ENCODE peak calls at places on chromosomes 12 and 14, in six cellular contexts. One of them, this sample, is unnamed.

GRCh38 chr12:9364224-9365176 is 156.3 kb upstream of the PZP start:
- DNase-seq in adrenal gland: no peak
- DNase-seq in CD4-positive, CD25-positive, alpha-beta regulatory T cell: peak; percentile 24
- DNase-seq in adipocyte: peak; percentile 60
- DNase-seq in heart right ventricle: no peak
- DNase-seq in GM23338: peak; percentile 91
- DNase-seq in this sample: no peak

GRCh38 chr14:65361920-65362319 is 50.6 kb upstream of the FUT8 start:
- DNase-seq in heart right ventricle: no peak
- DNase-seq in CD4-positive, CD25-positive, alpha-beta regulatory T cell: no peak
- DNase-seq in GM23338: no peak
- DNase-seq in adipocyte: peak; percentile 72
- DNase-seq in adrenal gland: no peak
- DNase-seq in this sample: peak; percentile 34

GRCh38 chr14:61973981-61974380 is 211.8 kb downstream of the SNAPC1 start:
- DNase-seq in CD4-positive, CD25-positive, alpha-beta regulatory T cell: no peak
- DNase-seq in adrenal gland: no peak
- DNase-seq in adipocyte: peak; percentile 49
- DNase-seq in heart right ventricle: no peak
- DNase-seq in GM23338: no peak
- DNase-seq in this sample: no peak

GRCh38 chr14:86357866-86358265 is 827.9 kb downstream of the FLRT2 start:
- DNase-seq in GM23338: no peak
- DNase-seq in adipocyte: no peak
- DNase-seq in adrenal gland: no peak
- DNase-seq in CD4-positive, CD25-positive, alpha-beta regulatory T cell: no peak
- DNase-seq in heart right ventricle: no peak
- DNase-seq in this sample: no peak

GRCh38 chr14:98578204-98578603 is 693.8 kb downstream of the BCL11B start:
- DNase-seq in CD4-positive, CD25-positive, alpha-beta regulatory T cell: no peak
- DNase-seq in adipocyte: no peak
- DNase-seq in adrenal gland: no peak
- DNase-seq in GM23338: no peak
- DNase-seq in heart right ventricle: no peak
- DNase-seq in this sample: no peak

GRCh38 chr12:47838286-47838931 is 18.7 kb upstream of the HDAC7 start:
- DNase-seq in adipocyte: peak; percentile 80
- DNase-seq in GM23338: peak; percentile 78
- DNase-seq in adrenal gland: peak; percentile 75
- DNase-seq in CD4-positive, CD25-positive, alpha-beta regulatory T cell: peak; percentile 38
- DNase-seq in heart right ventricle: no peak
- DNase-seq in this sample: no peak

GRCh38 chr14:70822706-70823185 is 13.4 kb upstream of the MAP3K9 start:
- DNase-seq in heart right ventricle: peak; percentile 53
- DNase-seq in adrenal gland: peak; percentile 37
- DNase-seq in adipocyte: peak; percentile 70
- DNase-seq in GM23338: peak; percentile 96
- DNase-seq in CD4-positive, CD25-positive, alpha-beta regulatory T cell: no peak
- DNase-seq in this sample: peak; percentile 40

GRCh38 chr14:76426161-76426696 is 50.3 kb downstream of the ESRRB start:
- DNase-seq in GM23338: no peak
- DNase-seq in adrenal gland: no peak
- DNase-seq in heart right ventricle: no peak
- DNase-seq in CD4-positive, CD25-positive, alpha-beta regulatory T cell: no peak
- DNase-seq in adipocyte: no peak
- DNase-seq in this sample: no peak

GRCh38 chr12:81558031-81558430 is 201.1 kb downstream of the PPFIA2 start:
- DNase-seq in CD4-positive, CD25-positive, alpha-beta regulatory T cell: no peak
- DNase-seq in heart right ventricle: no peak
- DNase-seq in GM23338: no peak
- DNase-seq in adrenal gland: no peak
- DNase-seq in adipocyte: peak; percentile 76
- DNase-seq in this sample: no peak

DNA sequence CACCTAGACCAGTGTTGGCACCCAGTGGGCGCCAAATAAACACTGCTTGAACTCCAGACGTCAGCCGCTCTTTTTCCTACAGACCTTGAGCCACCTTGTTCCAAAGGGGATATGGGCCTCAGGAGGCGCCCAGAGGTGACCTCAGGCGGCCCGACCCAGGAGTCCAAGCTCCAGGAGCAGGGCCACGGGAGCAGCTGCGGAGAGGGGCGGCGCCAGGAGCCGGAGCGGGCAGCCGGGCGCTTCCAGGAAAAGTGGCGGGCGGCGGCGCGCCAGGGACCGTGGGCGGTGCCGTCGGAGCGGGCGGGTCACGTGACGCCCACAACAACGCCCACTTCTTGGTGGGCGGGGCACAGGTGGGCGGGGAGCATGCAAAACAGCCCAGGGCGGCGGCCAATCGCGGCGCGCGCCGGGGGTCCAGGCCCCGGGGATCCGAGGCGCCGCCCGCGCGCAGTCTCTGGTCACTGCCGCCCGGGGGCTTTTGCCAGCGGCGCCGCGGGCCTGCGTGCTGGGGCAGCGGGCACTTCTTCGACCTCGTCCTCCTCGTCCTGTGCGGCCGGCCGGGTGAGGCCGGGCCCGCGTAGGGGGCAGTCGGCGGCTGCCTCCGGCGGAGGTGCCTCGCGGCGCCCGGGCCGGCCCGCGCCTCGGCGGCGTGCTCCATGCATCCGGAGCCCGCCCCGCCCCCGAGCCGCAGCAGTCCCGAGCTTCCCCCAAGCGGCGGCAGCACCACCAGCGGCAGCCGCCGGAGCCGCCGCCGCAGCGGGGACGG is at the start of gene ORAI1:
- DNase-seq in adipocyte: peak; percentile 98
- DNase-seq in GM23338: peak; percentile 95
- DNase-seq in CD4-positive, CD25-positive, alpha-beta regulatory T cell: peak; percentile 97
- DNase-seq in heart right ventricle: peak; percentile 98
- DNase-seq in adrenal gland: peak; percentile 96
- DNase-seq in this sample: peak; percentile 99
- H3K4me1 ChIP-seq in adipocyte: peaks cover 20% of the 10 kb centered on the region
- H3K4me1 ChIP-seq in GM23338: peaks cover 41% of the 10 kb centered on the region
- H3K4me1 ChIP-seq in CD4-positive, CD25-positive, alpha-beta regulatory T cell: peaks cover 53% of the 10 kb centered on the region
- H3K4me1 ChIP-seq in heart right ventricle: peaks cover 34% of the 10 kb centered on the region
- H3K4me1 ChIP-seq in adrenal gland: peaks cover 12% of the 10 kb centered on the region
- H3K4me1 ChIP-seq in this sample: peaks cover 43% of the 10 kb centered on the region

GRCh38 chr12:11754256-11754655 is 104.8 kb downstream of the ETV6 start:
- DNase-seq in CD4-positive, CD25-positive, alpha-beta regulatory T cell: no peak
- DNase-seq in adipocyte: no peak
- DNase-seq in GM23338: no peak
- DNase-seq in adrenal gland: no peak
- DNase-seq in heart right ventricle: no peak
- DNase-seq in this sample: no peak

GRCh38 chr12:11755311-11755930 is 105.9 kb downstream of the ETV6 start:
- DNase-seq in adrenal gland: no peak
- DNase-seq in heart right ventricle: no peak
- DNase-seq in adipocyte: peak; percentile 19
- DNase-seq in GM23338: no peak
- DNase-seq in CD4-positive, CD25-positive, alpha-beta regulatory T cell: no peak
- DNase-seq in this sample: no peak

GRCh38 chr12:11753151-11753501 is 103.7 kb downstream of the ETV6 start:
- DNase-seq in CD4-positive, CD25-positive, alpha-beta regulatory T cell: no peak
- DNase-seq in GM23338: peak; percentile 53
- DNase-seq in adipocyte: no peak
- DNase-seq in adrenal gland: no peak
- DNase-seq in heart right ventricle: no peak
- DNase-seq in this sample: no peak

GRCh38 chr12:11752403-11753150 is 103.1 kb downstream of the ETV6 start:
- DNase-seq in CD4-positive, CD25-positive, alpha-beta regulatory T cell: no peak
- DNase-seq in heart right ventricle: no peak
- DNase-seq in adrenal gland: no peak
- DNase-seq in adipocyte: no peak
- DNase-seq in GM23338: peak; percentile 35
- DNase-seq in this sample: no peak

DNA sequence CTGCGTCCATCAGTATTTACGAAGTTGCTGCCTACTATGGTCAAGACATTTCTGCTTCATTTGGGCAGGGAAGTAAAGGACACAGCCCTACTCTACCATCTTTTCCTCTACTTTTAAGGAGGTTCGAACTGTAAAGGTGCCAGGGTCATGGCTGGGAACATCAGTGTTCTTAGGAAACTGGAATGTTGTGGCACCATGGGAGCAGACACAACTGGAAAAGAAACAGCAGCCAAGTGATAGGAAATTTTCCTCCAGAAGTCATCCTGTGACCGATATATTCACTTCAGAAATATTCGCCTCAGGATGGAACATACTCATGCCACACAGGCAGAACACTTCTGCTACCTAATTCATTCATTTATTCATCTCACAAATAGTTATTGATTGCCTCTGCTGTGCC is 104.4 kb downstream of the ETV6 start:
- DNase-seq in adrenal gland: no peak
- DNase-seq in adipocyte: peak; percentile 6
- DNase-seq in GM23338: no peak
- DNase-seq in CD4-positive, CD25-positive, alpha-beta regulatory T cell: no peak
- DNase-seq in heart right ventricle: no peak
- DNase-seq in this sample: no peak
- H3K4me1 ChIP-seq in adrenal gland: peaks cover 13% of the 10 kb centered on the region
- H3K4me1 ChIP-seq in adipocyte: peaks cover 22% of the 10 kb centered on the region
- H3K4me1 ChIP-seq in GM23338: peaks cover 30% of the 10 kb centered on the region
- H3K4me1 ChIP-seq in CD4-positive, CD25-positive, alpha-beta regulatory T cell: peaks cover 4% of the 10 kb centered on the region
- H3K4me1 ChIP-seq in heart right ventricle: peaks cover 49% of the 10 kb centered on the region
- H3K4me1 ChIP-seq in this sample: peaks cover 34% of the 10 kb centered on the region

GRCh38 chr12:124498178-124498869 is 69.1 kb downstream of the NCOR2 start:
- DNase-seq in adipocyte: peak; percentile 49
- DNase-seq in GM23338: no peak
- DNase-seq in heart right ventricle: peak; percentile 21
- DNase-seq in adrenal gland: no peak
- DNase-seq in CD4-positive, CD25-positive, alpha-beta regulatory T cell: no peak
- DNase-seq in this sample: no peak
- H3K4me1 ChIP-seq in adipocyte: peaks cover 33% of the 10 kb centered on the region
- H3K4me1 ChIP-seq in GM23338: peaks cover 37% of the 10 kb centered on the region
- H3K4me1 ChIP-seq in heart right ventricle: peaks cover 68% of the 10 kb centered on the region
- H3K4me1 ChIP-seq in adrenal gland: peaks cover 19% of the 10 kb centered on the region
- H3K4me1 ChIP-seq in CD4-positive, CD25-positive, alpha-beta regulatory T cell: peaks cover 24% of the 10 kb centered on the region
- H3K4me1 ChIP-seq in this sample: peaks cover 58% of the 10 kb centered on the region

GRCh38 chr14:23297878-23298277 is 4.8 kb downstream of the PPP1R3E start:
- DNase-seq in adrenal gland: no peak
- DNase-seq in CD4-positive, CD25-positive, alpha-beta regulatory T cell: no peak
- DNase-seq in heart right ventricle: no peak
- DNase-seq in adipocyte: no peak
- DNase-seq in GM23338: no peak
- DNase-seq in this sample: no peak
- H3K4me1 ChIP-seq in adrenal gland: peaks cover 11% of the 10 kb centered on the region
- H3K4me1 ChIP-seq in CD4-positive, CD25-positive, alpha-beta regulatory T cell: peaks cover 33% of the 10 kb centered on the region
- H3K4me1 ChIP-seq in heart right ventricle: peaks cover 34% of the 10 kb centered on the region
- H3K4me1 ChIP-seq in adipocyte: peaks cover 38% of the 10 kb centered on the region
- H3K4me1 ChIP-seq in GM23338: peaks cover 20% of the 10 kb centered on the region
- H3K4me1 ChIP-seq in this sample: peaks cover 51% of the 10 kb centered on the region

DNA sequence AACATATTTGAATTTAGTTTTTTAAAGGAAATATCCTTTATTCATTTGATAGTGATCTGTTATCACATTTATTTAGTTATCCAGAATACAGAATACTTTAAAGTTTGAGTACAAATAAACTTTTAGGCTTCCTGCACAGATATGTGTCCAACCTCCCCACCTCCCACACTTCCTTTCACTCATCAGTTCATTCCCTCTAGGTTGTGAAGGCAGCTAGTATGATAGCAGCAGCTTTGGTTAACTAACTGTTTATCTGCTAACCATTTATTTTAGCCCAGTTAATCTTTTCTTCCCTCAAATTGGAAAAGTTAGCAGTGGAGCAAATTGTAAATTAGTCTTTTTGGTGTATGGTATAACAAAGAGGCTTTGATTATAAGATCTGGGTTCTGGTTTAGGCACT is 35.7 kb downstream of the CNOT2 start:
- DNase-seq in CD4-positive, CD25-positive, alpha-beta regulatory T cell: no peak
- DNase-seq in heart right ventricle: no peak
- DNase-seq in GM23338: no peak
- DNase-seq in adipocyte: no peak
- DNase-seq in adrenal gland: no peak
- DNase-seq in this sample: no peak
- H3K4me1 ChIP-seq in CD4-positive, CD25-positive, alpha-beta regulatory T cell: peaks cover 15% of the 10 kb centered on the region
- H3K4me1 ChIP-seq in heart right ventricle: no peaks in the 10 kb centered on the region
- H3K4me1 ChIP-seq in GM23338: peaks cover 14% of the 10 kb centered on the region
- H3K4me1 ChIP-seq in adipocyte: no peaks in the 10 kb centered on the region
- H3K4me1 ChIP-seq in adrenal gland: no peaks in the 10 kb centered on the region
- H3K4me1 ChIP-seq in this sample: no peaks in the 10 kb centered on the region

GRCh38 chr14:105475269-105475915 is 771 bp downstream of the CRIP2 start:
- DNase-seq in GM23338: peak; percentile 44
- DNase-seq in CD4-positive, CD25-positive, alpha-beta regulatory T cell: no peak
- DNase-seq in adipocyte: no peak
- DNase-seq in adrenal gland: no peak
- DNase-seq in heart right ventricle: peak; percentile 73
- DNase-seq in this sample: no peak
- H3K4me1 ChIP-seq in GM23338: peaks cover 17% of the 10 kb centered on the region
- H3K4me1 ChIP-seq in CD4-positive, CD25-positive, alpha-beta regulatory T cell: peaks cover 64% of the 10 kb centered on the region
- H3K4me1 ChIP-seq in adipocyte: peaks cover 16% of the 10 kb centered on the region
- H3K4me1 ChIP-seq in adrenal gland: peaks cover 6% of the 10 kb centered on the region
- H3K4me1 ChIP-seq in heart right ventricle: peaks cover 77% of the 10 kb centered on the region
- H3K4me1 ChIP-seq in this sample: peaks cover 51% of the 10 kb centered on the region

DNA sequence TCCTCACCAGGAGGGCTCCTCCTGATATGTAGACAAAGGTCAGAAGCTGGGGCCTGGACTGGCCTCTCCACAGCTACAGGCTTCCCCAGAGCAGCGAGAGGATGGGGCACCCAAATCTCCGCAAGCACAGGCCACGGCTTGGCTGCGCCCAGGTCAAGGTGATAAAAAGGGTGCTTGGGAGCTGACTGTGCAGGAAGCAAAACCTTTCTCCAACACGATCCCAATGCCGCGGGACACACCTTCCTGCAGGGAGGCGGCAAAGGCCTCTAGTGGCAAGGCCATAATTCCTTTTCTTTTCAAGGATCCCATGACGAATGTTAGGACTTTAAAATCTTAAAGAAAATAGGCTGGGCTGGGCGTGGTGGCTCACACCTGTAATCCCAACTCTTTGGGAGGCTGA is 13.6 kb downstream of the ITPK1 start:
- DNase-seq in heart right ventricle: no peak
- DNase-seq in CD4-positive, CD25-positive, alpha-beta regulatory T cell: no peak
- DNase-seq in GM23338: no peak
- DNase-seq in adipocyte: no peak
- DNase-seq in adrenal gland: no peak
- DNase-seq in this sample: no peak
- H3K4me1 ChIP-seq in heart right ventricle: peaks cover 29% of the 10 kb centered on the region
- H3K4me1 ChIP-seq in CD4-positive, CD25-positive, alpha-beta regulatory T cell: peaks cover 23% of the 10 kb centered on the region
- H3K4me1 ChIP-seq in GM23338: peaks cover 13% of the 10 kb centered on the region
- H3K4me1 ChIP-seq in adipocyte: peaks cover 14% of the 10 kb centered on the region
- H3K4me1 ChIP-seq in adrenal gland: no peaks in the 10 kb centered on the region
- H3K4me1 ChIP-seq in this sample: peaks cover 14% of the 10 kb centered on the region

GRCh38 chr12:114916124-114916523 is 232.1 kb upstream of the TBX3 start:
- DNase-seq in adipocyte: peak; percentile 38
- DNase-seq in GM23338: no peak
- DNase-seq in heart right ventricle: no peak
- DNase-seq in adrenal gland: peak; percentile 72
- DNase-seq in CD4-positive, CD25-positive, alpha-beta regulatory T cell: no peak
- DNase-seq in this sample: no peak
- H3K4me1 ChIP-seq in adipocyte: peaks cover 39% of the 10 kb centered on the region
- H3K4me1 ChIP-seq in GM23338: no peaks in the 10 kb centered on the region
- H3K4me1 ChIP-seq in heart right ventricle: peaks cover 3% of the 10 kb centered on the region
- H3K4me1 ChIP-seq in adrenal gland: peaks cover 7% of the 10 kb centered on the region
- H3K4me1 ChIP-seq in CD4-positive, CD25-positive, alpha-beta regulatory T cell: no peaks in the 10 kb centered on the region
- H3K4me1 ChIP-seq in this sample: no peaks in the 10 kb centered on the region

GRCh38 chr12:123670882-123671728 is at the start of gene TCTN2:
- DNase-seq in GM23338: peak; percentile 98
- DNase-seq in CD4-positive, CD25-positive, alpha-beta regulatory T cell: peak; percentile 91
- DNase-seq in adrenal gland: peak; percentile 96
- DNase-seq in adipocyte: peak; percentile 98
- DNase-seq in heart right ventricle: peak; percentile 96
- DNase-seq in this sample: peak; percentile 98
- H3K4me1 ChIP-seq in GM23338: no peaks in the 10 kb centered on the region
- H3K4me1 ChIP-seq in CD4-positive, CD25-positive, alpha-beta regulatory T cell: peaks cover 15% of the 10 kb centered on the region
- H3K4me1 ChIP-seq in adrenal gland: peaks cover 5% of the 10 kb centered on the region
- H3K4me1 ChIP-seq in adipocyte: peaks cover 7% of the 10 kb centered on the region
- H3K4me1 ChIP-seq in heart right ventricle: peaks cover 7% of the 10 kb centered on the region
- H3K4me1 ChIP-seq in this sample: no peaks in the 10 kb centered on the region

GRCh38 chr12:88182431-88182830 is 40.3 kb downstream of the TMTC3 start:
- DNase-seq in heart right ventricle: no peak
- DNase-seq in CD4-positive, CD25-positive, alpha-beta regulatory T cell: no peak
- DNase-seq in adipocyte: no peak
- DNase-seq in adrenal gland: no peak
- DNase-seq in GM23338: no peak
- DNase-seq in this sample: no peak
- H3K4me1 ChIP-seq in heart right ventricle: no peaks in the 10 kb centered on the region
- H3K4me1 ChIP-seq in CD4-positive, CD25-positive, alpha-beta regulatory T cell: no peaks in the 10 kb centered on the region
- H3K4me1 ChIP-seq in adipocyte: no peaks in the 10 kb centered on the region
- H3K4me1 ChIP-seq in adrenal gland: no peaks in the 10 kb centered on the region
- H3K4me1 ChIP-seq in GM23338: peaks cover 4% of the 10 kb centered on the region
- H3K4me1 ChIP-seq in this sample: no peaks in the 10 kb centered on the region

This sample was measured in testis.